ENCODE peak calls at places on chromosomes 7 and 10, in four cellular contexts. R, H, C and M are unnamed samples.

GRCh38 chr7:17485368-17485767 is 186.9 kb downstream of the AHR start:
- DNase-seq in R (no peak), H (no peak), C (no peak), M (no peak)

GRCh38 chr10:103394180-103394579 is 2.1 kb downstream of the ATP5MK start:
- DNase-seq in R (no peak), H (no peak), C (no peak), M (no peak)

GRCh38 chr10:133100186-133100585 is 12.5 kb downstream of the ADGRA1 start:
- DNase-seq in R (no peak), H (no peak), C (no peak), M (no peak)

GRCh38 chr10:1209355-1209979 is 153.3 kb downstream of the WDR37 start:
- DNase-seq in R (no peak), H (no peak), C (no peak), M (no peak)

GRCh38 chr10:85608706-85609105 is 757.9 kb downstream of the GRID1 start:
- DNase-seq in R (no peak), H (no peak), C (no peak), M (no peak)

GRCh38 chr10:6102128-6102527 is 13.3 kb downstream of the RBM17 start:
- DNase-seq in R (no peak), H (no peak), C (no peak), M (no peak)

GRCh38 chr10:24331457-24331856 is 122.5 kb downstream of the KIAA1217 start:
- DNase-seq in R (peak; percentile 12), H (peak; percentile 35), C (peak; percentile 91), M (peak; percentile 20)

GRCh38 chr7:28806841-28807240 is 151.3 kb downstream of the TRIL start:
- DNase-seq in R (no peak), H (peak; percentile 18), C (no peak), M (no peak)

GRCh38 chr7:87518735-87519134 is 43.3 kb upstream of the ABCB4 start:
- DNase-seq in R (no peak), H (no peak), C (no peak), M (no peak)
- TF ChIP-seq POLR2A in R (no peak), H (no peak), C (no peak), M (no peak)

GRCh38 chr10:29598861-29599311 is 35.9 kb downstream of the SVIL start:
- DNase-seq in R (no peak), H (peak; percentile 71), C (no peak), M (peak; percentile 50)
- H3K27ac ChIP-seq in R (no peak overlapping the region), H (peak overlapping the region; percentile 58), C (peak overlapping the region; percentile 41), M (peak overlapping the region; percentile 92)

GRCh38 chr7:74042746-74043522 is 15.0 kb downstream of the ELN start:
- DNase-seq in R (no peak), H (no peak), C (peak; percentile 53), M (no peak)
- H3K4me3 ChIP-seq in R (no peak overlapping the region), H (no peak overlapping the region), C (no peak overlapping the region), M (no peak overlapping the region)

DNA sequence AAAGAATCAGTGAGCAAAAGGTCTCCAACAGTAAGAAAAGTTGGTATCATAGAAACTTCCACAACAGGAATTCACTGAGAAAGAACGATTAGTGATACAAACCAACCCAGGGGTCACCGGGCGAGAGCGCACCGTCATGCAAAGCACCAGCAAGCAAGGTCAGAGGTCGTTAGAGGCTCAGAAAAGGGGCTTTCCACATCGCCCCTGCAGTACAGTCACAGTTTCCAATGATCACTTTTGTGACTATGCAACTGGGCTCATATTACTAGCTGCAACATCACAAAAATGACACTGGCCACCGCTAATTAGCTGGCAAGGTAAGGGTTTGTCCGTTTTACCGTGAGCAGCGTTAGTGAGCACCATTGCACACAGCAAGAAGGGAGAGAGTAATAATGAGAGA is 237.3 kb downstream of the DNAJB6 start:
- DNase-seq in R (no peak), H (no peak), C (no peak), M (no peak)
- TF ChIP-seq POLR2A in R (no peak), H (no peak), C (no peak), M (no peak)

GRCh38 chr7:143497008-143497795 is 19.5 kb downstream of the TAS2R41 start:
- DNase-seq in R (no peak), H (no peak), C (no peak), M (no peak)
- H3K27ac ChIP-seq in R (no peak overlapping the region), H (no peak overlapping the region), C (no peak overlapping the region), M (no peak overlapping the region)

GRCh38 chr7:139094030-139094429 is 15.5 kb downstream of the ZC3HAV1 start:
- DNase-seq in R (no peak), H (no peak), C (no peak), M (no peak)
- H3K4me3 ChIP-seq in R (no peak overlapping the region), H (no peak overlapping the region), C (no peak overlapping the region), M (no peak overlapping the region)

GRCh38 chr7:25949672-25950487 is 202.1 kb upstream of the NFE2L3 start:
- DNase-seq in R (no peak), H (no peak), C (peak; percentile 32), M (no peak)

GRCh38 chr7:25947669-25948516 is 204.1 kb upstream of the NFE2L3 start:
- DNase-seq in R (no peak), H (no peak), C (no peak), M (no peak)

GRCh38 chr7:25952277-25953057 is 199.5 kb upstream of the NFE2L3 start:
- DNase-seq in R (no peak), H (no peak), C (no peak), M (no peak)

GRCh38 chr7:25951414-25952276 is 200.4 kb upstream of the NFE2L3 start:
- DNase-seq in R (no peak), H (no peak), C (no peak), M (no peak)

DNA sequence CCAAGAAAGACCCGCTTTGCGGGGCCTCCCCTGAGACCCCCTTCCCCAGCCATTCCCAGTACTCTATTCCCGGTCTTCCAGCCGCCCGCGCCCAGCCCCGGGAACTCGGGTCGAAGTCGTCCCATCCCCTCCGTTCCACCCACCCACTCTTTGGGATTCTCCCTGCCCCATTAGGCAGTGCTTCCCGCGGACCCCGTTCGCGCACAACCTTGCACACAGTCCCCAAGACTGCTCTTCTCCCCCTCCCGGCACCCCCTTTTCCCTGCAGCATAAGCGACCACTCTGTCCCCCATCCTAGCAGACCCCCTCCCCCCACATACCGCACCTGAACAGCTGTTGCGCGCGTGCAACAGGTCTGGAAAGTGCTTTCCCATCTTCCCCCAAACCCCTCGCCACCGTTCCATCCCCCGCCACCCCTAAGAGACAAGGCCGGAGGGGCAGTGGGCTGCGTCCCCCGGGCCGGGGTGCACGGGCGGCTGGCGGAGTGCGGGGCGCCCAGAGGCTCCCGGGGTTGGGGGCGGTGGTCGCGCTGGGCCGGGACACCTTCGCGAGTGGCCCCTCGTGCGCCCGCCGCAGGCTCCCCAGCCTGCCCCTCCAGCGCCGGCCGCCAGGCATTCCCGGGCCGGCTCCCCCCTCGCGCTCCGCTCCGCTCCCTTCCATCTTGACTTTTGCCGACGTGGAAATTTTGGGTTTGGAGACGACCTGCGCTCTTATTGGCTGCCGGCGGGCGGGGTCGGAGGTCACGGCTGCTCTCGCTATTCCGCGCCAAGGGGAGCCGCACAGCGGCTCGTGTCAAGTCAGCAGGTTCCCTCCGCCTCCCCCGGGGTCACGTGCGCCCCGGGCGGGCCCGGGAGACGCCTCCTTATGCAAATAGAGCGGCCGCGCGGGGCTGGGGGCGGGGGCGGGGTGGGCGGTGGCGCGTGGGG is 201.2 kb upstream of the NFE2L3 start:
- DNase-seq in R (peak; percentile 37), H (peak; percentile 4), C (peak; percentile 97), M (peak; percentile 93)
- TF ChIP-seq POLR2A in R (no peak), H (no peak), C (peak; percentile 63), M (peak; percentile 10)